ENCODE peak calls at places on chromosomes 3 and 15, in four cellular contexts. F is Panc1, G is HepG2, B is HCT116. T is an unnamed sample.

GRCh38 chr15:65962187-65962586 is 92.9 kb downstream of the RAB11A start:
- DNase-seq in F (no peak), G (no peak), B (no peak), T (no peak)

GRCh38 chr3:9402410-9403228 is 5.2 kb downstream of the SETD5 start:
- DNase-seq in F (no peak), G (peak), B (no peak), T (peak)

GRCh38 chr3:194306109-194306686 is 44.9 kb downstream of the CPN2 start:
- DNase-seq in F (no peak), G (no peak), B (no peak), T (no peak)

GRCh38 chr3:113211370-113212154 is at the start of gene BOC:
- DNase-seq in F (no peak), G (no peak), B (no peak), T (no peak)

GRCh38 chr3:147157629-147158028 is 248.7 kb downstream of the ZIC4 start:
- DNase-seq in F (no peak), G (no peak), B (no peak), T (no peak)

GRCh38 chr15:31228980-31229826 is 97.4 kb upstream of the KLF13 start:
- DNase-seq in F (no peak), G (peak), B (no peak), T (no peak)

GRCh38 chr3:190514163-190515153 is 573 bp downstream of the IL1RAP start:
- DNase-seq in F (no peak), G (peak), B (no peak), T (no peak)

GRCh38 chr3:57933589-57933988 is 74.6 kb upstream of the FLNB start:
- DNase-seq in F (no peak), G (no peak), B (no peak), T (no peak)

GRCh38 chr3:58332575-58333179 is at the start of gene PXK:
- DNase-seq in F (no peak), G (peak), B (peak), T (peak)

GRCh38 chr3:139303216-139303615 is 40.6 kb upstream of the MRPS22 start:
- DNase-seq in F (no peak), G (no peak), B (no peak), T (no peak)

GRCh38 chr3:112333386-112334334 is 704 bp downstream of the CD200 start:
- DNase-seq in F (no peak), G (no peak), B (no peak), T (no peak)

GRCh38 chr3:32552013-32552412 is 18.6 kb downstream of the DYNC1LI1 start:
- DNase-seq in F (no peak), G (no peak), B (no peak), T (no peak)

GRCh38 chr3:191328963-191329653 is at the start of gene CCDC50:
- DNase-seq in F (no peak), G (peak), B (no peak), T (peak)

GRCh38 chr15:77827860-77828259 is 195.1 kb upstream of the LINGO1 start:
- DNase-seq in F (no peak), G (no peak), B (no peak), T (no peak)

GRCh38 chr3:156892701-156893100 is 66.5 kb downstream of the LEKR1 start:
- DNase-seq in F (no peak), G (peak), B (peak), T (no peak)

GRCh38 chr3:13998831-13999230 is 119.0 kb upstream of the WNT7A start:
- DNase-seq in F (no peak), G (no peak), B (no peak), T (no peak)

GRCh38 chr15:62986948-62987347 is 55.6 kb upstream of the TPM1 start:
- DNase-seq in F (no peak), G (peak), B (no peak), T (no peak)

GRCh38 chr15:74779162-74779648 is 2.7 kb upstream of the CSK start:
- DNase-seq in F (no peak), G (no peak), B (no peak), T (no peak)

GRCh38 chr3:43203022-43203421 is 83.3 kb upstream of the SNRK start:
- DNase-seq in F (no peak), G (no peak), B (no peak), T (no peak)

GRCh38 chr3:111917300-111917699 is 58.2 kb downstream of the PHLDB2 start:
- DNase-seq in F (no peak), G (no peak), B (peak), T (no peak)

GRCh38 chr15:88653200-88654064 is 14.6 kb downstream of the ISG20 start:
- DNase-seq in F (no peak), G (no peak), B (no peak), T (no peak)

GRCh38 chr3:48240000-48240710 is 749 bp upstream of the ZNF589 start:
- DNase-seq in F (no peak), G (no peak), B (no peak), T (no peak)

GRCh38 chr3:50444213-50444612 is 59.2 kb downstream of the CACNA2D2 start:
- DNase-seq in F (no peak), G (no peak), B (no peak), T (no peak)

GRCh38 chr3:171461087-171461917 is 1.1 kb upstream of the TNIK start:
- DNase-seq in F (no peak), G (no peak), B (peak), T (no peak)

GRCh38 chr3:98808071-98808470 is 44.9 kb downstream of the ST3GAL6 start:
- DNase-seq in F (no peak), G (no peak), B (no peak), T (no peak)

GRCh38 chr3:48194446-48195071 is 6.3 kb upstream of the CDC25A start:
- DNase-seq in F (peak), G (peak), B (peak), T (peak)

GRCh38 chr3:68809596-68809995 is 122.8 kb downstream of the TAFA4 start:
- DNase-seq in F (no peak), G (no peak), B (no peak), T (no peak)

GRCh38 chr3:144989756-144990155 is 1018.1 kb downstream of the DIPK2A start:
- DNase-seq in F (no peak), G (no peak), B (no peak), T (no peak)

GRCh38 chr15:77897896-77898406 is 179.6 kb downstream of the TBC1D2B start:
- DNase-seq in F (no peak), G (no peak), B (no peak), T (no peak)

GRCh38 chr15:78925956-78926743 is 18.7 kb downstream of the CTSH start:
- DNase-seq in F (no peak), G (no peak), B (no peak), T (no peak)

GRCh38 chr3:170802164-170803151 is 67.5 kb downstream of the RPL22L1 start:
- DNase-seq in F (no peak), G (no peak), B (no peak), T (no peak)

GRCh38 chr3:141128126-141128777 is 77.1 kb downstream of the SPSB4 start:
- DNase-seq in F (no peak), G (no peak), B (no peak), T (no peak)

GRCh38 chr3:108127301-108127988 is 36.6 kb upstream of the CD47 start:
- DNase-seq in F (no peak), G (no peak), B (no peak), T (no peak)
- TF ChIP-seq SIN3A in F (no peak), G (no peak), B (no peak), T (no peak)

GRCh38 chr15:70465812-70466211 is 297.5 kb downstream of the UACA start:
- DNase-seq in F (no peak), G (no peak), B (no peak), T (no peak)
- TF ChIP-seq TCF7L2 in F (no peak), G (no peak), B (no peak), T (no peak)

DNA sequence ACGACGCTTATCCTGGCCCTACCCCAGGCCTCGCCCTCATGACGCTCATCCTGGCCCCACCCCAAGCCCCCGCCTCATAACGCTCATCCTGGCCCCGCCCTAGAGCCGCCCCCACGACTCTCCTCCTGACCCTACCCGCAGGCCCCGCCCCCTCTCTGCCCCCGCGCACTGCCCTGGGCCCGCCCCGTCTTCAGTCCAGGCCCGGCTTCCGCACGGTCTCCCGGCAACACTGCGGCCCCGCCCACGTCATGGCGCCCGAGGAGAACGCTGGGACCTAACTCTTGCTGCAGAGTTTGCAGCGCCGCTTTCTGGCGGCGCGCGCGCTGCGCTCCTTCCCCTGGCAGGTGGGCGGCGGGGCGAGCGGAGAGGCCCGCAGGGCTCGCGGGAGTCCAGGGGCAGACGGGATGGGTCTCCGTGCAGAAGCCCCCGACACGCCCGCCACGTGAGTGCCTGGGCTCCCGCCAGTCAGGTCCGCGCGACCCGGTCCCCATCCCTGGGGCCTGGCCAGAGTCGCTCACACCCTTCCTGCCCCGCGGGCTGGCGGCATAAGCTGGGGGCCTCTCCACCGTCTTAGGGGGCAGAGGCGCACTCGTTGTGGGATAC is 52.5 kb upstream of the ROPN1B start:
- DNase-seq in F (peak), G (peak), B (peak), T (peak)
- TF ChIP-seq REST in F (no peak), G (no peak), B (no peak), T (no peak)

GRCh38 chr15:56227315-56227714 is 16.4 kb downstream of the RFX7 start:
- DNase-seq in F (no peak), G (no peak), B (no peak), T (no peak)

GRCh38 chr15:56217341-56217740 is 26.3 kb downstream of the RFX7 start:
- DNase-seq in F (no peak), G (no peak), B (no peak), T (no peak)

GRCh38 chr15:56225520-56225919 is 18.2 kb downstream of the RFX7 start:
- DNase-seq in F (no peak), G (no peak), B (no peak), T (no peak)

GRCh38 chr15:56227780-56228179 is 15.9 kb downstream of the RFX7 start:
- DNase-seq in F (no peak), G (no peak), B (no peak), T (no peak)

DNA sequence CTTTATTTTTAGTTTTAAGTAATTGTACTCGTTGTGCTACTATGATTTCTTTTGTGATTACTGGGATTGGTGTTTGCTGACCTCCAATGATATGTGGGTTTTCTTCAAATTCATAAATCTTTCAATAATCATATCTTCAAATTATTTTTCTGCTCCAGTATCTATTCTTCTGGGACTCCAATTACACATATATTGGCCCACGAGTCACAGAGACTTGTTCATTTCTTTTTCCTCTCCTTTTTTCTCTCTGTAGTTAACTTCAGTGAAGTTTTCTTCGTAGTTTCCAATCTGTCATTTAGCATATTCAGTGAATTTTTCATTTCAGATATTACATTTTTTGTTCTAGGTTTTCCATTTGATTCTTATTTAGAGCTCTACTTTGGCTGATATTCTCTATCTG is 21.4 kb downstream of the RFX7 start:
- DNase-seq in F (no peak), G (no peak), B (no peak), T (no peak)
- TF ChIP-seq SIN3A in F (no peak), G (no peak), B (no peak), T (no peak)

DNA sequence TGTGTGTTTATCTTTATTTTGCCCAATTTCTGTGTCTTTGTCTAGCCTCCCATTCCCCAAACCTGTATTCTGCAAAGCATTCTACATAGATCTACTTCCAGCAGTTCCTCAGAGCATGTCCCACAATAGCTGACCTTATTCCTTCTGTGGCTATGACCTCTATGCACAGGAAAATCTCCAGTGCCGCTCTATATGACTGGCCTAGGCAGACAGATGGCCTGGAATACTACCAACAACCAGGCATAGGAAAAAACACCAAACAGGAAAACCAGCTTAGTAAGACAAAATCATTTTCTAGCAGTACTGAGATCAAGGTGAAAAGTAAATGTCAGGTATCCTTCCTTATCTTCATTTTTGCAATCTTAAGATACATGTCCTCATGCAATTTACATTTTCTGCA is 1115.0 kb downstream of the IGSF11 start:
- DNase-seq in F (no peak), G (no peak), B (no peak), T (no peak)
- TF ChIP-seq TCF7L2 in F (no peak), G (no peak), B (no peak), T (no peak)

GRCh38 chr3:77795013-77795412 is 755.1 kb downstream of the ROBO2 start:
- DNase-seq in F (no peak), G (no peak), B (no peak), T (no peak)
- TF ChIP-seq REST in F (no peak), G (no peak), B (no peak), T (no peak)

T was measured in K562.